ENCODE peak calls at places on chromosomes 2 and 18, in five cellular contexts. O is coronary artery, Z is AG04449, P is foreskin fibroblast, Y is upper lobe of right lung. W is an unnamed sample.

GRCh38 chr2:120425014-120425413 is 79.1 kb downstream of the INHBB start:
- DNase-seq in O (peak), Z (no peak), P (no peak), Y (peak), W (no peak)

GRCh38 chr2:38446418-38446817 is 69.3 kb upstream of the ATL2 start:
- DNase-seq in O (no peak), Z (no peak), P (peak), Y (no peak), W (no peak)

GRCh38 chr2:9984861-9985480 is 33.5 kb downstream of the GRHL1 start:
- DNase-seq in O (no peak), Z (peak), P (peak), Y (no peak), W (no peak)

GRCh38 chr2:197954328-197954727 is 149.9 kb downstream of the PLCL1 start:
- DNase-seq in O (no peak), Z (no peak), P (no peak), Y (no peak), W (no peak)

GRCh38 chr2:204473224-204473623 is 72.1 kb upstream of the PARD3B start:
- DNase-seq in O (no peak), Z (no peak), P (no peak), Y (no peak), W (no peak)

GRCh38 chr2:237964578-237965404 is 2.0 kb upstream of the UBE2F start:
- DNase-seq in O (no peak), Z (no peak), P (peak), Y (no peak), W (no peak)

GRCh38 chr2:150609831-150610582 is 122.5 kb upstream of the RND3 start:
- DNase-seq in O (no peak), Z (peak), P (peak), Y (no peak), W (no peak)

GRCh38 chr2:239678186-239678490 is 277.3 kb upstream of the HDAC4 start:
- DNase-seq in O (peak), Z (no peak), P (no peak), Y (no peak), W (no peak)

GRCh38 chr2:37000273-37000780 is 34.0 kb upstream of the STRN start:
- DNase-seq in O (no peak), Z (no peak), P (no peak), Y (no peak), W (no peak)

GRCh38 chr2:222561817-222562424 is 94.0 kb downstream of the FARSB start:
- DNase-seq in O (no peak), Z (no peak), P (peak), Y (no peak), W (peak)

GRCh38 chr18:42559292-42559691 is 556.2 kb downstream of the RIT2 start:
- DNase-seq in O (no peak), Z (no peak), P (no peak), Y (no peak), W (no peak)

GRCh38 chr2:14492920-14493503 is 139.5 kb upstream of the LRATD1 start:
- DNase-seq in O (no peak), Z (peak), P (peak), Y (no peak), W (no peak)

GRCh38 chr2:221492606-221493005 is 79.5 kb downstream of the EPHA4 start:
- DNase-seq in O (no peak), Z (no peak), P (peak), Y (no peak), W (no peak)

GRCh38 chr2:106107509-106108131 is 86.5 kb downstream of the UXS1 start:
- DNase-seq in O (no peak), Z (peak), P (peak), Y (no peak), W (no peak)

GRCh38 chr2:162073776-162074578 is at the start of gene DPP4:
- DNase-seq in O (no peak), Z (no peak), P (no peak), Y (peak), W (peak)

GRCh38 chr2:12376025-12376424 is 340.7 kb upstream of the TRIB2 start:
- DNase-seq in O (no peak), Z (no peak), P (no peak), Y (no peak), W (no peak)

GRCh38 chr2:164739966-164740365 is 101.7 kb downstream of the COBLL1 start:
- DNase-seq in O (no peak), Z (peak), P (no peak), Y (no peak), W (no peak)

GRCh38 chr2:16101196-16101595 is 160.8 kb downstream of the MYCN start:
- DNase-seq in O (no peak), Z (no peak), P (no peak), Y (no peak), W (no peak)

GRCh38 chr2:113754989-113755689 is 1.3 kb downstream of the SLC35F5 start:
- DNase-seq in O (no peak), Z (no peak), P (no peak), Y (no peak), W (no peak)

GRCh38 chr18:48031641-48032040 is 101.2 kb upstream of the SMAD2 start:
- DNase-seq in O (no peak), Z (no peak), P (no peak), Y (peak), W (peak)

GRCh38 chr2:199302851-199303250 is 154.9 kb downstream of the SATB2 start:
- DNase-seq in O (no peak), Z (no peak), P (no peak), Y (no peak), W (no peak)

GRCh38 chr2:132253496-132254305 is 91.9 kb upstream of the ANKRD30BL start:
- DNase-seq in O (no peak), Z (no peak), P (no peak), Y (no peak), W (no peak)

GRCh38 chr18:3970929-3971328 is 484.2 kb downstream of the DLGAP1 start:
- DNase-seq in O (no peak), Z (no peak), P (no peak), Y (no peak), W (no peak)

GRCh38 chr2:203328735-203329549 is 748 bp downstream of the ABI2 start:
- DNase-seq in O (no peak), Z (no peak), P (peak), Y (peak), W (peak)

GRCh38 chr18:814300-815084 is 2.5 kb upstream of the YES1 start:
- DNase-seq in O (no peak), Z (no peak), P (no peak), Y (no peak), W (no peak)

DNA sequence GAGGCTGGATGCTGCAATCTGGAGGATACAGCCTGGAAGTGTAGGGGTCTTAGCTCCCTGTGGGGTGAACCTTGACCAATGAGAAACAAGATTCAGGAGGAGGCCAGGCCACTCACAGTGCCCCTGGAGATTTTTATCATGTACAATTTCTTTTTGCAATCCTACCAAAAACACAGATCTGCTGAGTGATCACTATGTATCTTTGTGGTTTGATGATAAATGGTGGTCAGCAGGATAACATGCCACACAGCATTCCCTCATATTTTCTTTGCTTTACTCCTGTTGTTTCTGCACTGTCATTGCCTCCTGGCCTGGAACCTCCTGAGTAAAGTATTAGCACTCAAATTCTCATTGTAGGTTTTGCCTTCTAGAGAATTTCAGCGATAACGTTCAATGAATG is 357.9 kb downstream of the THSD7B start:
- DNase-seq in O (no peak), Z (no peak), P (peak), Y (no peak), W (no peak)
- TF ChIP-seq CTCF in O (no peak), Z (no peak), P (no peak), Y (no peak), W (no peak)

GRCh38 chr2:181955010-181955409 is 30.6 kb upstream of the PPP1R1C start:
- DNase-seq in O (no peak), Z (no peak), P (peak), Y (no peak), W (no peak)

GRCh38 chr2:181952413-181953226 is 33.0 kb upstream of the PPP1R1C start:
- DNase-seq in O (no peak), Z (no peak), P (no peak), Y (no peak), W (no peak)

GRCh38 chr2:181953773-181954537 is 31.7 kb upstream of the PPP1R1C start:
- DNase-seq in O (no peak), Z (no peak), P (peak), Y (peak), W (peak)

GRCh38 chr2:181957668-181958067 is 28.0 kb upstream of the PPP1R1C start:
- DNase-seq in O (no peak), Z (no peak), P (no peak), Y (no peak), W (no peak)

DNA sequence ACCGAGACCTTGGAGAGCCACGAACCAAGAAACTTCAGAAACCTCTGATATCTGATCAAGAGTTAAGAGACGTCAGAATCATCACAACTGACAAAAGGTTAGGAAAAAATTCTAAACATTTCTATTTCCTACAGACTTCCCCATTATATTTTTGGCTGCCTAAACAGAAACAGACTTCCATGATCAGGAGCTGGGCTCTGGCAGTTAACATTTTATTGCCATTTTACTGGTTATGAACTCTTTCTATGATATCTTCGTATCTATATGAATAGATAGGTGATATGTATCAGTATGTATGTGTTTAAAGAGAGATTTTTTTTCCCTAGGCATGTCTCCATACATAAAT is 31.1 kb upstream of the PPP1R1C start:
- DNase-seq in O (no peak), Z (no peak), P (no peak), Y (no peak), W (no peak)
- TF ChIP-seq CTCF in O (no peak), Z (no peak), P (no peak), Y (no peak), W (peak)

GRCh38 chr2:134790487-134790886 is 47.9 kb upstream of the ACMSD start:
- DNase-seq in O (no peak), Z (no peak), P (no peak), Y (no peak), W (no peak)
- TF ChIP-seq CTCF in O (no peak), Z (no peak), P (no peak), Y (peak), W (peak)

GRCh38 chr2:176653856-176654443 is 384.7 kb downstream of the MTX2 start:
- DNase-seq in O (no peak), Z (no peak), P (peak), Y (no peak), W (no peak)
- TF ChIP-seq CTCF in O (peak), Z (peak), P (peak), Y (peak), W (peak)

GRCh38 chr2:108069515-108070310 is 83.4 kb downstream of the SLC5A7 start:
- DNase-seq in O (no peak), Z (no peak), P (no peak), Y (no peak), W (no peak)
- TF ChIP-seq CTCF in O (no peak), Z (no peak), P (no peak), Y (no peak), W (peak)